ENCODE peak calls at places on chromosome 1, in five cellular contexts. S, X, O, M and K are unnamed samples.
A peak's percentile ranks its signal among the peaks of the same experiment; 100 is the strongest.

GRCh38 chr1:180003026-180003695 is 48.6 kb downstream of the CEP350 start:
- DNase-seq in O (no peak), M (no peak), S (no peak), X (no peak), K (no peak)

GRCh38 chr1:205963756-205964155 is 20.5 kb upstream of the SLC26A9 start:
- DNase-seq in M (peak; percentile 26), S (no peak), X (no peak), O (no peak), K (no peak)

GRCh38 chr1:170807432-170807831 is 127.9 kb upstream of the MROH9 start:
- DNase-seq in X (no peak), M (no peak), O (no peak), S (peak; percentile 49), K (no peak)

GRCh38 chr1:184399192-184399847 is 12.5 kb downstream of the C1orf21 start:
- DNase-seq in M (no peak), S (no peak), O (no peak), X (no peak), K (no peak)

GRCh38 chr1:214476229-214476957 is 75.0 kb downstream of the PTPN14 start:
- DNase-seq in S (peak; percentile 78), M (no peak), X (no peak), O (no peak), K (no peak)

GRCh38 chr1:77539510-77540142 is 142.8 kb downstream of the ZZZ3 start:
- DNase-seq in X (no peak), M (no peak), O (no peak), S (peak; percentile 94), K (peak; percentile 85)

GRCh38 chr1:160091666-160092223 is 6.7 kb downstream of the IGSF8 start:
- DNase-seq in X (no peak), S (no peak), M (peak; percentile 41), O (no peak), K (no peak)

GRCh38 chr1:228403231-228403631 is 3.4 kb downstream of the TRIM11 start:
- DNase-seq in O (no peak), X (no peak), M (peak; percentile 39), S (no peak), K (no peak)

GRCh38 chr1:81437213-81437612 is 363.5 kb upstream of the ADGRL2 start:
- DNase-seq in O (no peak), X (no peak), M (no peak), S (no peak), K (no peak)

GRCh38 chr1:235919797-235920475 is 53.2 kb upstream of the LYST start:
- DNase-seq in O (no peak), X (no peak), S (peak; percentile 89), M (no peak), K (peak; percentile 62)

GRCh38 chr1:3740038-3740437 is 12.2 kb upstream of the CCDC27 start:
- DNase-seq in X (no peak), S (no peak), O (no peak), M (no peak), K (no peak)

GRCh38 chr1:247088967-247089366 is 10.4 kb upstream of the ZNF670 start:
- DNase-seq in M (no peak), O (no peak), S (no peak), X (no peak), K (no peak)

GRCh38 chr1:220189750-220190347 is 82.4 kb downstream of the RAB3GAP2 start:
- DNase-seq in X (peak; percentile 34), O (no peak), M (no peak), S (peak; percentile 58), K (peak; percentile 18)

GRCh38 chr1:167663002-167663772 is 33.2 kb downstream of the RCSD1 start:
- DNase-seq in M (no peak), X (peak; percentile 54), S (peak; percentile 50), O (no peak), K (no peak)

GRCh38 chr1:115426271-115426771 is 88.3 kb upstream of the NGF start:
- DNase-seq in X (no peak), S (peak; percentile 77), M (no peak), O (no peak), K (peak; percentile 88)

GRCh38 chr1:30058966-30059365 is 664.4 kb downstream of the MATN1 start:
- DNase-seq in M (no peak), X (no peak), O (no peak), S (peak; percentile 86), K (peak; percentile 50)

DNA sequence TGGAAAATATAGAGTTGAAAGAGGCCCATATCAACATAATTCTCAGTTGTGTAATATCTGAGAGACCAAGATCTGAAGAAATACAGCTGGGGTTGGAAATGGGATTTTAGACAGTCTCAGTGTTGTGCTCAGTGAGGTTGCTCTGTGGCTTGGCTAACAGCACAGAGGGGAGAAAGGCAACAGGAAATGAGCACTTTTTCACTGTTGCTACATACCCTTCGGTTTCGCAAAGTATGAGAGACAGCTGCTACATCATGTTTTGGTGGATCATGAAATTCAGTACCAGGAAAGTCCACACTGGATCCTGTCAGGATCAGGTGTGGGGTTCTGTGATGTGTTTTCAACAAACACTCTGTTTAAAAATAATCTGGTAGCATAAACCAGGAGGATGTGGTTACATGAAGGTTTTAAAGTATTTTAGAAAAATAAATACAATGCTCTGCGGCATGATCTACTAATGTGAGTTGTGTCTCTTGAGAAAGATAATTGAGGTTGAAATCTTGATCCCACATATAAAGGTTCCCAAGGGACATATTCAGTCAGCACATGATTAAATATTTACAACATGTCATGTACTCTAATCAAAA is 6.9 kb upstream of the GPR88 start:
- DNase-seq in S (no peak), O (peak; percentile 13), M (no peak), X (no peak), K (no peak)
- H3K27ac ChIP-seq in S (no peak overlapping the region), O (no peak overlapping the region), M (peak overlapping the region; percentile 65), X (no peak overlapping the region), K (no peak overlapping the region)

GRCh38 chr1:222935239-222935900 is 120.5 kb downstream of the DISP1 start:
- DNase-seq in O (no peak), S (no peak), X (no peak), M (no peak), K (no peak)

GRCh38 chr1:222928212-222928611 is 113.4 kb downstream of the DISP1 start:
- DNase-seq in X (no peak), M (peak; percentile 69), S (peak; percentile 28), O (no peak), K (peak; percentile 91)

GRCh38 chr1:222930097-222930496 is 115.3 kb downstream of the DISP1 start:
- DNase-seq in S (no peak), X (no peak), M (no peak), O (no peak), K (no peak)

GRCh38 chr1:222933273-222933672 is 118.4 kb downstream of the DISP1 start:
- DNase-seq in S (no peak), O (no peak), M (no peak), X (no peak), K (no peak)

GRCh38 chr1:222931018-222931417 is 116.2 kb downstream of the DISP1 start:
- DNase-seq in M (no peak), X (no peak), S (no peak), O (no peak), K (no peak)
- H3K4me3 ChIP-seq in M (peak overlapping the region; percentile 55), X (no peak overlapping the region), S (no peak overlapping the region), O (no peak overlapping the region), K (no peak overlapping the region)

GRCh38 chr1:9344426-9345200 is 51.9 kb downstream of the SPSB1 start:
- DNase-seq in S (no peak), M (no peak), X (no peak), O (no peak), K (no peak)
- H3K27ac ChIP-seq in S (no peak overlapping the region), M (no peak overlapping the region), X (no peak overlapping the region), O (no peak overlapping the region), K (no peak overlapping the region)

DNA sequence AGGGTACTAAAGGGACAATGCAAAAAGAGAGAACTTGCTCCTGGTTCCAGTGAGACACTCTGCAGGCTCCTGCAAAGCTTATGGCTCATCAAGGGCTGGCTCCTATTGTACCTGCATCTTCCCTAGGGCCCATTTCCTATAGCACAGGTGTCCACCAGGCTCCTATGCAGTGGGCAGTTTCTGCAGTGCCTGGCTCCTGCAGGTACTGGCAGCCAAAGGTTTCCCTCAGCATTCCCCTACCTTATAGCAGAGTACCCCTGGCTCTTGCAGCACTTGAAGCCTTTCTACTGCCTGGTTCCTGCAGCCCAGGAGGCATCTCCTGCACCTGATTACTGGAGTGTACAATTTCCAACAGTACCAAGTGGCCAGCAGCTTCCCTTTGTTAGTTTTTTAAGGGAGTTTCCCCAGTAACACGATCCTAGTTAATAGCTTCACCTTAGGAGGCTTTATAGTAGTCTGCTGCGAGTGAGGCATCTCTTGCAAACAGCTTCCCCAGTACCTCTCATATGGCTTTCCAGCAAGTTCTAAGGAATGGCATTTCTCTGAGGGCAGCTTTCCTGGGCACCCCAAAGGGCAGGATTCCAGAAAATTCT is 141.7 kb downstream of the DENND1B start:
- DNase-seq in X (no peak), O (no peak), S (no peak), M (no peak), K (no peak)
- H3K4me3 ChIP-seq in X (no peak overlapping the region), O (no peak overlapping the region), S (no peak overlapping the region), M (no peak overlapping the region), K (no peak overlapping the region)